ENCODE peak calls at places on chromosomes 11 and 22, in eight cellular contexts. P is activated T-helper 1 cell treated with Interleukin-2 at 50 U/mL for 16 hours, S is heart left ventricle, R is kidney glomerular epithelial cell, V is ACHN, N is HCEC 1CT, Z is cardiac muscle cell, O is T-cell. E is an unnamed sample.

GRCh38 chr22:27730649-27731433 is 70.7 kb downstream of the MN1 start:
- DNase-seq in P (no peak), S (no peak), R (no peak), V (no peak), N (no peak), Z (peak; percentile 42), O (no peak), E (no peak)

GRCh38 chr22:26658161-26658560 is 773 bp downstream of the MIAT start:
- DNase-seq in P (no peak), S (no peak), R (no peak), V (no peak), N (no peak), Z (no peak), O (no peak), E (no peak)

GRCh38 chr11:79087238-79087956 is 353.4 kb downstream of the TENM4 start:
- DNase-seq in P (no peak), S (no peak), R (peak; percentile 86), V (peak; percentile 93), N (peak; percentile 27), Z (peak; percentile 68), O (no peak), E (no peak)

GRCh38 chr22:33421859-33422258 is 363.7 kb upstream of the SYN3 start:
- DNase-seq in P (no peak), S (no peak), R (no peak), V (no peak), N (no peak), Z (no peak), O (no peak), E (no peak)

GRCh38 chr11:47186076-47186936 is at the start of gene PACSIN3:
- DNase-seq in P (no peak), S (peak; percentile 59), R (no peak), V (peak; percentile 57), N (peak; percentile 32), Z (peak; percentile 73), O (no peak), E (no peak)

GRCh38 chr11:105881027-105881426 is 141.0 kb downstream of the MSANTD4 start:
- DNase-seq in P (no peak), S (no peak), R (no peak), V (no peak), N (no peak), Z (no peak), O (no peak), E (no peak)

GRCh38 chr22:19043111-19044085 is 78.8 kb downstream of the DGCR2 start:
- DNase-seq in P (no peak), S (no peak), R (no peak), V (no peak), N (no peak), Z (no peak), O (no peak), E (no peak)

GRCh38 chr11:31810779-31811647 is at the start of gene PAX6:
- DNase-seq in P (no peak), S (peak; percentile 36), R (peak; percentile 36), V (peak; percentile 97), N (peak; percentile 61), Z (peak; percentile 68), O (peak; percentile 24), E (peak; percentile 21)

GRCh38 chr11:73461335-73461840 is 85.2 kb downstream of the RELT start:
- DNase-seq in P (no peak), S (no peak), R (no peak), V (no peak), N (no peak), Z (no peak), O (no peak), E (no peak)

GRCh38 chr22:20748820-20749428 is 25.0 kb upstream of the SERPIND1 start:
- DNase-seq in P (no peak), S (no peak), R (no peak), V (no peak), N (no peak), Z (peak; percentile 53), O (no peak), E (no peak)

GRCh38 chr22:42364641-42365336 is 67.4 kb downstream of the NFAM1 start:
- DNase-seq in P (no peak), S (peak; percentile 44), R (no peak), V (no peak), N (no peak), Z (no peak), O (no peak), E (no peak)

GRCh38 chr11:2816517-2816916 is 69.1 kb downstream of the CDKN1C start:
- DNase-seq in P (no peak), S (no peak), R (no peak), V (no peak), N (no peak), Z (no peak), O (no peak), E (no peak)

GRCh38 chr22:20945578-20945934 is 21.5 kb upstream of the AIFM3 start:
- DNase-seq in P (no peak), S (no peak), R (no peak), V (peak; percentile 3), N (no peak), Z (no peak), O (no peak), E (no peak)